ENCODE peak calls at places on chromosomes 2 and 18, in nine cellular contexts. H is GM10248, U is esophagus muscularis mucosa, X is tibial nerve, E is endothelial cell, S is GM20000, B is sigmoid colon, G is HCT116, L is prostate gland. V is an unnamed sample.

GRCh38 chr2:200765139-200765951 is 46.4 kb upstream of the BZW1 start:
- DNase-seq in L (no peak), U (no peak), X (no peak), B (no peak), S (no peak), H (no peak), G (peak), E (no peak), V (no peak)

GRCh38 chr2:15929861-15930260 is 10.5 kb upstream of the MYCN start:
- DNase-seq in S (no peak), X (no peak), H (no peak), L (no peak), B (no peak), E (no peak), U (no peak), G (no peak), V (no peak)

GRCh38 chr2:85470850-85471800 is 52.6 kb downstream of the SH2D6 start:
- DNase-seq in H (no peak), E (no peak), L (no peak), U (no peak), S (no peak), G (no peak), B (peak), X (no peak), V (peak)

GRCh38 chr18:8329186-8329771 is 280.0 kb upstream of the RAB12 start:
- DNase-seq in S (no peak), X (no peak), E (no peak), G (no peak), U (no peak), B (no peak), H (no peak), L (no peak), V (no peak)

GRCh38 chr2:184304006-184304405 is 294.3 kb upstream of the ZNF804A start:
- DNase-seq in H (no peak), E (no peak), U (no peak), S (no peak), L (no peak), X (no peak), G (no peak), B (no peak), V (no peak)

GRCh38 chr18:46291149-46291548 is 187.0 kb downstream of the HAUS1 start:
- DNase-seq in G (no peak), U (no peak), E (no peak), B (no peak), X (no peak), L (no peak), H (no peak), S (no peak), V (no peak)

GRCh38 chr2:32289165-32290054 is 11.7 kb downstream of the YIPF4 start:
- DNase-seq in E (no peak), S (no peak), L (no peak), H (no peak), B (no peak), G (peak), X (no peak), U (no peak), V (no peak)

GRCh38 chr18:66226782-66227181 is 377.1 kb downstream of the CDH19 start:
- DNase-seq in E (no peak), S (no peak), L (no peak), B (no peak), U (no peak), X (no peak), H (no peak), G (no peak), V (no peak)

GRCh38 chr18:53644799-53645471 is 579.5 kb downstream of the MBD2 start:
- DNase-seq in B (no peak), E (no peak), L (no peak), X (no peak), H (no peak), U (no peak), G (no peak), S (no peak), V (no peak)

GRCh38 chr2:216051350-216051749 is 30.3 kb downstream of the PECR start:
- DNase-seq in S (no peak), G (no peak), U (no peak), H (no peak), X (no peak), L (no peak), E (no peak), B (no peak), V (no peak)

GRCh38 chr2:234952270-234953115 is 676 bp downstream of the SH3BP4 start:
- DNase-seq in L (no peak), X (no peak), H (no peak), E (peak), B (peak), U (no peak), S (peak), G (no peak), V (peak)

GRCh38 chr18:59927246-59927825 is 27.5 kb downstream of the PMAIP1 start:
- DNase-seq in B (no peak), G (no peak), L (no peak), U (no peak), E (no peak), S (peak), H (peak), X (no peak), V (no peak)

GRCh38 chr2:8574196-8575010 is 107.5 kb upstream of the ID2 start:
- DNase-seq in L (no peak), E (no peak), S (peak), H (peak), B (peak), X (no peak), G (no peak), U (no peak), V (peak)

GRCh38 chr2:46645681-46646162 is 166.4 kb downstream of the TMEM247 start:
- DNase-seq in H (no peak), E (no peak), B (peak), G (no peak), S (no peak), X (no peak), U (no peak), L (peak), V (no peak)

GRCh38 chr2:134245340-134245984 is 8.4 kb upstream of the MGAT5 start:
- DNase-seq in E (peak), H (no peak), G (peak), B (peak), U (peak), L (peak), S (no peak), X (peak), V (peak)

GRCh38 chr2:163734911-163735691 is 707 bp downstream of the FIGN start:
- DNase-seq in X (no peak), L (no peak), U (no peak), H (no peak), E (no peak), G (no peak), B (no peak), S (no peak), V (no peak)

GRCh38 chr2:163735692-163736432 is at the start of gene FIGN:
- DNase-seq in H (peak), B (peak), L (peak), E (peak), U (peak), G (no peak), S (no peak), X (peak), V (no peak)

GRCh38 chr2:163737169-163737439 is 1.3 kb upstream of the FIGN start:
- DNase-seq in L (no peak), B (no peak), U (no peak), X (no peak), H (no peak), G (no peak), S (no peak), E (no peak), V (no peak)

GRCh38 chr2:163737563-163737962 is 1.8 kb upstream of the FIGN start:
- DNase-seq in B (no peak), L (no peak), S (no peak), E (no peak), H (no peak), G (no peak), X (no peak), U (no peak), V (no peak)

GRCh38 chr2:163736433-163737168 is 793 bp upstream of the FIGN start:
- DNase-seq in U (no peak), X (peak), B (peak), E (peak), G (no peak), H (peak), S (peak), L (no peak), V (peak)
- TF ChIP-seq CTCF in U (peak), X (peak), B (no peak), E (peak), G (no peak), H (no peak), S (no peak), L (no peak), V (peak)

GRCh38 chr18:79678665-79679551 is 695 bp upstream of the CTDP1 start:
- DNase-seq in X (peak), E (peak), G (peak), B (peak), L (peak), H (peak), S (peak), U (peak), V (peak)

GRCh38 chr18:79681484-79682387 is 2.1 kb downstream of the CTDP1 start:
- DNase-seq in U (no peak), L (peak), S (no peak), E (no peak), B (no peak), X (no peak), G (no peak), H (no peak), V (peak)

GRCh38 chr18:79679552-79680099 is at the start of gene CTDP1:
- DNase-seq in L (peak), B (peak), H (peak), U (peak), E (peak), G (peak), X (peak), S (peak), V (peak)

GRCh38 chr18:79680891-79681339 is 1.3 kb downstream of the CTDP1 start:
- DNase-seq in U (no peak), G (no peak), B (no peak), S (no peak), L (no peak), X (no peak), E (no peak), H (no peak), V (peak)

DNA sequence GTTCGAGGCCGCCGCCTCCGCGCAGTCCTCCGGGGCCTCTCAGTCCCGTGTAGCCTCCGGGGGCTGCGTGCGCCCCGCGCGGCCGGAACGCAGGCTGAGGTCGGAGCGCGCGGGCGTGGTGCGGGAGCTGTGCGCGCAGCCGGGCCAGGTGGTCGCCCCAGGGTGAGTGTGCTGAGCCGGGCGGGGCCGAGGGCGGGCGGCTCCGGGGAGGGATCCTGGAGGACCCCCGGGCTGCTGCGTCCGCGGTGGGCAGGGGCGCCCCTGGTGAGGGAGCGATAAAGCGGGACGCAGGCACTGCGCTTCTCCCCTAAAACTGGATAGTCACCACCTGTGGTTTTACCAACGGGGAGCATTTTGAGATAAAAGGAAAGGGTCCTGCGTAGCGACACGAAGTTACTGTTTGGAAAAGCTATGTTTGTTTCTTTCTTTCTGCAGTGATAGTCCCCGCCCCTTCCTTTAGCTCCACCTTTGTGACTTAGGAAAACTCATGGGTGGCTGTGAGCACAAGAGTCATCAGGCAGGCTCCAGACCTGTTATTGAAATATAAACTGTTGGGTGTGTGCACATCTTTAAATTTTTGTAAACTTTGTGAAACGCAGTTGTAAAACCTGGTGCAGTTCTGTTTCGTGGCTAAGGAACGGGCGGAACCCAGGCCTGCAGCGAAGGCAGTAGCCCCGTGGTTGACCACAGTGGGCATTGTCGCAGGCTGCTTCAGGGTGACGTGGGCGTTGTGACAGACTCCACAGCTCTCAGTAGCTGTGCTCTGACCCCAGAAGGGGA is 687 bp downstream of the CTDP1 start:
- DNase-seq in X (no peak), U (no peak), B (no peak), L (peak), G (no peak), E (peak), S (no peak), H (no peak), V (peak)
- TF ChIP-seq CTCF in X (no peak), U (no peak), B (no peak), L (no peak), G (no peak), E (no peak), S (peak), H (peak), V (no peak)

DNA sequence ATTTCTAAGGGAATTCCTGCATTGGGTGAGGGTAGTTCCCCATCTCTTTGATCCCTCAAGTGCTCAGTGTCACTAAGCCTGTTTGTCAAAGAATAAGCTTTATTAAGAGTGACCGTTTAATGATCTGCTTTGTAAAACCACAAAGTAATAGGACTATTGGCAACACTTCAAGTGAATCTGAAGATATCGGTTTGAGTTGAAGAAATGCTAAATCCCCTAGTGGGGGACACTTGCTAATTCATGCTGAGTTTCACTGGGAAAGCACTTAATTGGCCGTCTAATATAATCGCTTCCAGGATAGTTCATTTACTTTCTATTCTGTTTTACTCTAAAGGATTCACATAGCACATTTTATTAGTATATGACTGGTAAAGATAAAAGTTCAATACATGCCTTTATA is 54.4 kb downstream of the DTNA start:
- DNase-seq in B (no peak), E (no peak), L (no peak), S (no peak), G (no peak), U (no peak), H (no peak), X (no peak), V (no peak)
- TF ChIP-seq CTCF in B (no peak), E (peak), L (no peak), S (no peak), G (no peak), U (peak), H (no peak), X (no peak), V (no peak)

GRCh38 chr2:189580662-189581353 is at the start of gene SLC40A1:
- DNase-seq in U (no peak), H (peak), S (peak), G (no peak), E (peak), L (peak), B (peak), X (peak), V (peak)
- TF ChIP-seq CTCF in U (no peak), H (no peak), S (no peak), G (no peak), E (no peak), L (no peak), B (no peak), X (peak), V (peak)

GRCh38 chr18:2083691-2084090 is 487.6 kb downstream of the METTL4 start:
- DNase-seq in L (no peak), U (no peak), G (no peak), B (no peak), X (no peak), E (peak), H (no peak), S (no peak), V (no peak)
- TF ChIP-seq CTCF in L (no peak), U (no peak), G (peak), B (no peak), X (no peak), E (no peak), H (no peak), S (no peak), V (no peak)

V was measured in spleen.